ENCODE peak calls at places on chromosomes 1 and 21, in eight cellular contexts. Y is GDM1; S is endothelial cell; D is CD8-positive, alpha-beta T cell; R is activated CD8-positive, alpha-beta memory T cell treated with anti-CD3 and anti-CD28 coated beads, Interleukin-2, amount 50 U/mL, for 4 hours; I is C1 segment of cervical spinal cord; N is cardiac fibroblast; J is HTR-8/SVneo. B is an unnamed sample.

GRCh38 chr1:85228952-85229351 is 28.1 kb upstream of the SYDE2 start:
- DNase-seq in S (no peak), R (no peak), I (no peak), J (no peak), N (no peak), D (no peak), Y (no peak), B (no peak)

GRCh38 chr1:201324821-201325677 is 41.7 kb downstream of the PKP1 start:
- DNase-seq in Y (no peak), I (no peak), S (no peak), R (no peak), D (no peak), N (no peak), J (no peak), B (no peak)

GRCh38 chr21:43209575-43210453 is 41.0 kb downstream of the CRYAA start:
- DNase-seq in J (peak), S (no peak), I (no peak), Y (no peak), N (peak), R (peak), D (no peak), B (no peak)

GRCh38 chr1:174266476-174266875 is 107.2 kb downstream of the RABGAP1L start:
- DNase-seq in S (no peak), R (no peak), N (no peak), D (no peak), I (no peak), J (no peak), Y (no peak), B (no peak)

GRCh38 chr1:209302777-209303642 is 280.5 kb upstream of the CAMK1G start:
- DNase-seq in S (no peak), J (no peak), D (no peak), Y (no peak), N (no peak), I (no peak), R (no peak), B (no peak)

GRCh38 chr1:16441312-16441641 is 753 bp downstream of the NECAP2 start:
- DNase-seq in D (no peak), S (no peak), Y (no peak), N (peak), I (no peak), J (no peak), R (no peak), B (no peak)

GRCh38 chr1:41650176-41650519 is 165.7 kb upstream of the EDN2 start:
- DNase-seq in I (no peak), N (no peak), J (no peak), R (peak), S (no peak), Y (no peak), D (no peak), B (no peak)

GRCh38 chr1:221994274-221994698 is 252.4 kb upstream of the DUSP10 start:
- DNase-seq in R (no peak), N (no peak), D (no peak), I (no peak), J (no peak), S (no peak), Y (no peak), B (no peak)

GRCh38 chr1:156075158-156075557 is 7.1 kb downstream of the MEX3A start:
- DNase-seq in N (no peak), D (no peak), S (no peak), Y (no peak), I (no peak), J (no peak), R (no peak), B (no peak)

GRCh38 chr21:28215214-28215954 is 777.3 kb downstream of the LTN1 start:
- DNase-seq in D (no peak), Y (no peak), S (no peak), I (no peak), N (peak), R (no peak), J (peak), B (no peak)

GRCh38 chr21:45543710-45544448 is 1.6 kb upstream of the SLC19A1 start:
- DNase-seq in D (no peak), I (no peak), S (peak), N (no peak), R (no peak), J (no peak), Y (no peak), B (no peak)

GRCh38 chr1:39776886-39777683 is 5.9 kb upstream of the OXCT2 start:
- DNase-seq in D (no peak), I (no peak), Y (no peak), N (no peak), J (no peak), S (no peak), R (no peak), B (no peak)

GRCh38 chr21:41166947-41167346 is 1.0 kb upstream of the BACE2 start:
- DNase-seq in D (no peak), I (no peak), J (no peak), Y (no peak), N (peak), R (no peak), S (no peak), B (no peak)

GRCh38 chr1:170692866-170693575 is 29.1 kb downstream of the PRRX1 start:
- DNase-seq in Y (no peak), S (no peak), R (no peak), J (no peak), N (peak), D (no peak), I (no peak), B (no peak)

GRCh38 chr1:30335389-30335996 is 387.9 kb downstream of the MATN1 start:
- DNase-seq in R (no peak), D (no peak), I (no peak), S (no peak), Y (no peak), N (no peak), J (no peak), B (no peak)

GRCh38 chr1:155091071-155092051 is 12.7 kb downstream of the EFNA3 start:
- DNase-seq in S (peak), D (peak), I (no peak), R (peak), N (peak), J (peak), Y (peak), B (peak)

GRCh38 chr1:53362851-53363642 is 35.2 kb upstream of the LRP8 start:
- DNase-seq in N (no peak), D (no peak), S (no peak), Y (no peak), I (no peak), J (no peak), R (peak), B (no peak)

GRCh38 chr1:90402893-90403849 is 313.9 kb downstream of the BARHL2 start:
- DNase-seq in R (no peak), I (no peak), J (peak), N (peak), D (no peak), S (peak), Y (no peak), B (peak)

GRCh38 chr1:245014247-245015029 is 140.3 kb upstream of the KIF26B start:
- DNase-seq in I (no peak), D (no peak), J (no peak), Y (no peak), S (no peak), N (no peak), R (no peak), B (no peak)

GRCh38 chr1:228463009-228463558 is 24.1 kb upstream of the RNF187 start:
- DNase-seq in J (no peak), D (no peak), Y (no peak), S (no peak), N (no peak), R (no peak), I (no peak), B (no peak)

GRCh38 chr1:227913446-227913968 is 34.2 kb downstream of the WNT9A start:
- DNase-seq in Y (no peak), S (no peak), R (no peak), N (no peak), J (no peak), I (no peak), D (no peak), B (no peak)

GRCh38 chr1:71343686-71344416 is 263.0 kb upstream of the ZRANB2 start:
- DNase-seq in S (no peak), N (no peak), J (no peak), I (no peak), D (no peak), R (no peak), Y (no peak), B (no peak)

GRCh38 chr1:201269241-201269640 is 14.1 kb upstream of the PKP1 start:
- DNase-seq in Y (no peak), S (no peak), D (no peak), N (no peak), J (no peak), I (no peak), R (no peak), B (no peak)

GRCh38 chr1:111754964-111755320 is 759 bp upstream of the DDX20 start:
- DNase-seq in I (no peak), N (peak), Y (peak), D (no peak), J (no peak), S (peak), R (peak), B (no peak)

GRCh38 chr1:184583837-184584236 is 170.8 kb downstream of the EDEM3 start:
- DNase-seq in N (no peak), I (no peak), J (no peak), S (no peak), Y (no peak), R (no peak), D (no peak), B (no peak)

GRCh38 chr1:205436776-205437485 is 15.1 kb upstream of the LEMD1 start:
- DNase-seq in Y (no peak), I (no peak), D (no peak), R (no peak), N (no peak), S (no peak), J (no peak), B (no peak)

GRCh38 chr1:241716915-241717651 is 65.0 kb downstream of the WDR64 start:
- DNase-seq in N (no peak), Y (no peak), D (no peak), S (no peak), I (no peak), J (no peak), R (peak), B (no peak)

GRCh38 chr1:86811539-86811938 is 102.4 kb downstream of the SELENOF start:
- DNase-seq in I (no peak), N (no peak), S (no peak), R (no peak), D (no peak), J (no peak), Y (no peak), B (no peak)

GRCh38 chr1:231104917-231105316 is 56.9 kb upstream of the TRIM67 start:
- DNase-seq in D (no peak), S (no peak), R (no peak), J (no peak), Y (no peak), N (no peak), I (no peak), B (no peak)

GRCh38 chr1:96075704-96076455 is 645.7 kb upstream of the PTBP2 start:
- DNase-seq in S (no peak), N (peak), I (no peak), D (no peak), R (no peak), J (peak), Y (no peak), B (no peak)

GRCh38 chr1:24913274-24913604 is 16.8 kb downstream of the RUNX3 start:
- DNase-seq in Y (no peak), S (no peak), J (no peak), R (no peak), D (no peak), N (no peak), I (no peak), B (no peak)

GRCh38 chr1:66641851-66642473 is 108.0 kb downstream of the SGIP1 start:
- DNase-seq in J (no peak), D (no peak), N (no peak), R (no peak), Y (no peak), I (no peak), S (no peak), B (no peak)